ENCODE peak calls at places on chromosomes 3 and 15, in ten cellular contexts. One of them, this sample, is unnamed.

GRCh38 chr15:58532126-58532525 is 100.3 kb downstream of the LIPC start:
- DNase-seq in stomach: no peak
- DNase-seq in right atrium auricular region: no peak
- DNase-seq in tibial nerve: no peak
- DNase-seq in A549: no peak
- DNase-seq in PC-3: no peak
- DNase-seq in fibroblast of lung: no peak
- DNase-seq in ovary: no peak
- DNase-seq in right lobe of liver: no peak
- DNase-seq in AG04450: no peak
- DNase-seq in this sample: no peak

GRCh38 chr15:41825572-41826535 is 2.0 kb upstream of the JMJD7 start:
- DNase-seq in tibial nerve: no peak
- DNase-seq in fibroblast of lung: no peak
- DNase-seq in right atrium auricular region: no peak
- DNase-seq in ovary: no peak
- DNase-seq in AG04450: no peak
- DNase-seq in stomach: no peak
- DNase-seq in PC-3: no peak
- DNase-seq in right lobe of liver: no peak
- DNase-seq in A549: no peak
- DNase-seq in this sample: no peak

GRCh38 chr3:53303957-53304356 is 43.4 kb downstream of the DCP1A start:
- DNase-seq in ovary: no peak
- DNase-seq in fibroblast of lung: no peak
- DNase-seq in right lobe of liver: no peak
- DNase-seq in AG04450: no peak
- DNase-seq in PC-3: no peak
- DNase-seq in stomach: no peak
- DNase-seq in A549: no peak
- DNase-seq in tibial nerve: no peak
- DNase-seq in right atrium auricular region: no peak
- DNase-seq in this sample: peak

GRCh38 chr3:157493627-157494550 is 9.3 kb downstream of the VEPH1 start:
- DNase-seq in PC-3: peak
- DNase-seq in tibial nerve: no peak
- DNase-seq in fibroblast of lung: peak
- DNase-seq in AG04450: no peak
- DNase-seq in ovary: no peak
- DNase-seq in A549: peak
- DNase-seq in right lobe of liver: no peak
- DNase-seq in right atrium auricular region: no peak
- DNase-seq in stomach: no peak
- DNase-seq in this sample: no peak

GRCh38 chr3:156816794-156817741 is 9.1 kb upstream of the LEKR1 start:
- DNase-seq in AG04450: no peak
- DNase-seq in ovary: peak
- DNase-seq in A549: peak
- DNase-seq in right lobe of liver: peak
- DNase-seq in right atrium auricular region: peak
- DNase-seq in tibial nerve: peak
- DNase-seq in fibroblast of lung: peak
- DNase-seq in stomach: peak
- DNase-seq in PC-3: peak
- DNase-seq in this sample: peak

GRCh38 chr3:5197470-5198312 is 10.2 kb downstream of the EDEM1 start:
- DNase-seq in PC-3: peak
- DNase-seq in ovary: no peak
- DNase-seq in stomach: no peak
- DNase-seq in right lobe of liver: no peak
- DNase-seq in A549: no peak
- DNase-seq in AG04450: no peak
- DNase-seq in fibroblast of lung: peak
- DNase-seq in tibial nerve: no peak
- DNase-seq in right atrium auricular region: no peak
- DNase-seq in this sample: no peak

GRCh38 chr3:170697131-170697530 is 111.3 kb upstream of the SLC7A14 start:
- DNase-seq in ovary: no peak
- DNase-seq in right atrium auricular region: no peak
- DNase-seq in AG04450: no peak
- DNase-seq in tibial nerve: no peak
- DNase-seq in right lobe of liver: no peak
- DNase-seq in fibroblast of lung: no peak
- DNase-seq in stomach: no peak
- DNase-seq in PC-3: no peak
- DNase-seq in A549: no peak
- DNase-seq in this sample: no peak

GRCh38 chr3:13650210-13651056 is 101.5 kb downstream of the FBLN2 start:
- DNase-seq in A549: peak
- DNase-seq in AG04450: peak
- DNase-seq in PC-3: peak
- DNase-seq in tibial nerve: peak
- DNase-seq in ovary: peak
- DNase-seq in right atrium auricular region: peak
- DNase-seq in right lobe of liver: peak
- DNase-seq in fibroblast of lung: peak
- DNase-seq in stomach: peak
- DNase-seq in this sample: peak

GRCh38 chr3:45890405-45890804 is 4.1 kb downstream of the CCR9 start:
- DNase-seq in AG04450: no peak
- DNase-seq in fibroblast of lung: no peak
- DNase-seq in right atrium auricular region: no peak
- DNase-seq in stomach: no peak
- DNase-seq in PC-3: peak
- DNase-seq in tibial nerve: no peak
- DNase-seq in A549: peak
- DNase-seq in right lobe of liver: no peak
- DNase-seq in ovary: no peak
- DNase-seq in this sample: no peak

GRCh38 chr3:193704431-193704830 is 111.4 kb downstream of the OPA1 start:
- DNase-seq in right lobe of liver: no peak
- DNase-seq in A549: no peak
- DNase-seq in PC-3: no peak
- DNase-seq in ovary: no peak
- DNase-seq in tibial nerve: no peak
- DNase-seq in fibroblast of lung: no peak
- DNase-seq in AG04450: no peak
- DNase-seq in right atrium auricular region: no peak
- DNase-seq in stomach: no peak
- DNase-seq in this sample: no peak

GRCh38 chr15:58535337-58535736 is 103.5 kb downstream of the LIPC start:
- DNase-seq in PC-3: no peak
- DNase-seq in tibial nerve: no peak
- DNase-seq in right lobe of liver: no peak
- DNase-seq in fibroblast of lung: no peak
- DNase-seq in right atrium auricular region: no peak
- DNase-seq in AG04450: no peak
- DNase-seq in ovary: no peak
- DNase-seq in stomach: no peak
- DNase-seq in A549: no peak
- DNase-seq in this sample: no peak

GRCh38 chr15:98667521-98668179 is 19.3 kb downstream of the IGF1R start:
- DNase-seq in PC-3: no peak
- DNase-seq in right lobe of liver: no peak
- DNase-seq in fibroblast of lung: no peak
- DNase-seq in AG04450: no peak
- DNase-seq in A549: no peak
- DNase-seq in ovary: no peak
- DNase-seq in right atrium auricular region: no peak
- DNase-seq in stomach: no peak
- DNase-seq in tibial nerve: no peak
- DNase-seq in this sample: no peak

GRCh38 chr3:135166266-135166825 is 371.3 kb downstream of the EPHB1 start:
- DNase-seq in right lobe of liver: no peak
- DNase-seq in PC-3: no peak
- DNase-seq in tibial nerve: no peak
- DNase-seq in fibroblast of lung: no peak
- DNase-seq in ovary: no peak
- DNase-seq in A549: no peak
- DNase-seq in stomach: no peak
- DNase-seq in AG04450: no peak
- DNase-seq in right atrium auricular region: no peak
- DNase-seq in this sample: no peak
- TF ChIP-seq CTCF in right lobe of liver: no peak
- TF ChIP-seq CTCF in PC-3: no peak
- TF ChIP-seq CTCF in tibial nerve: no peak
- TF ChIP-seq CTCF in fibroblast of lung: no peak
- TF ChIP-seq CTCF in ovary: no peak
- TF ChIP-seq CTCF in A549: no peak
- TF ChIP-seq CTCF in stomach: no peak
- TF ChIP-seq CTCF in AG04450: no peak
- TF ChIP-seq CTCF in right atrium auricular region: no peak
- TF ChIP-seq CTCF in this sample: no peak

GRCh38 chr15:62756326-62756994 is 286.1 kb upstream of the TPM1 start:
- DNase-seq in stomach: no peak
- DNase-seq in right atrium auricular region: no peak
- DNase-seq in tibial nerve: no peak
- DNase-seq in A549: no peak
- DNase-seq in AG04450: no peak
- DNase-seq in fibroblast of lung: no peak
- DNase-seq in right lobe of liver: no peak
- DNase-seq in ovary: no peak
- DNase-seq in PC-3: no peak
- DNase-seq in this sample: no peak

GRCh38 chr15:62749445-62749844 is 293.1 kb upstream of the TPM1 start:
- DNase-seq in right atrium auricular region: no peak
- DNase-seq in tibial nerve: no peak
- DNase-seq in PC-3: no peak
- DNase-seq in A549: no peak
- DNase-seq in stomach: no peak
- DNase-seq in right lobe of liver: no peak
- DNase-seq in ovary: no peak
- DNase-seq in AG04450: no peak
- DNase-seq in fibroblast of lung: no peak
- DNase-seq in this sample: no peak

GRCh38 chr15:62753518-62754221 is 288.9 kb upstream of the TPM1 start:
- DNase-seq in A549: no peak
- DNase-seq in AG04450: no peak
- DNase-seq in right atrium auricular region: no peak
- DNase-seq in right lobe of liver: no peak
- DNase-seq in PC-3: peak
- DNase-seq in fibroblast of lung: no peak
- DNase-seq in stomach: no peak
- DNase-seq in ovary: no peak
- DNase-seq in tibial nerve: no peak
- DNase-seq in this sample: no peak

GRCh38 chr15:62750471-62750870 is 292.1 kb upstream of the TPM1 start:
- DNase-seq in right atrium auricular region: no peak
- DNase-seq in right lobe of liver: no peak
- DNase-seq in AG04450: no peak
- DNase-seq in ovary: no peak
- DNase-seq in stomach: no peak
- DNase-seq in tibial nerve: no peak
- DNase-seq in PC-3: no peak
- DNase-seq in A549: no peak
- DNase-seq in fibroblast of lung: no peak
- DNase-seq in this sample: no peak

DNA sequence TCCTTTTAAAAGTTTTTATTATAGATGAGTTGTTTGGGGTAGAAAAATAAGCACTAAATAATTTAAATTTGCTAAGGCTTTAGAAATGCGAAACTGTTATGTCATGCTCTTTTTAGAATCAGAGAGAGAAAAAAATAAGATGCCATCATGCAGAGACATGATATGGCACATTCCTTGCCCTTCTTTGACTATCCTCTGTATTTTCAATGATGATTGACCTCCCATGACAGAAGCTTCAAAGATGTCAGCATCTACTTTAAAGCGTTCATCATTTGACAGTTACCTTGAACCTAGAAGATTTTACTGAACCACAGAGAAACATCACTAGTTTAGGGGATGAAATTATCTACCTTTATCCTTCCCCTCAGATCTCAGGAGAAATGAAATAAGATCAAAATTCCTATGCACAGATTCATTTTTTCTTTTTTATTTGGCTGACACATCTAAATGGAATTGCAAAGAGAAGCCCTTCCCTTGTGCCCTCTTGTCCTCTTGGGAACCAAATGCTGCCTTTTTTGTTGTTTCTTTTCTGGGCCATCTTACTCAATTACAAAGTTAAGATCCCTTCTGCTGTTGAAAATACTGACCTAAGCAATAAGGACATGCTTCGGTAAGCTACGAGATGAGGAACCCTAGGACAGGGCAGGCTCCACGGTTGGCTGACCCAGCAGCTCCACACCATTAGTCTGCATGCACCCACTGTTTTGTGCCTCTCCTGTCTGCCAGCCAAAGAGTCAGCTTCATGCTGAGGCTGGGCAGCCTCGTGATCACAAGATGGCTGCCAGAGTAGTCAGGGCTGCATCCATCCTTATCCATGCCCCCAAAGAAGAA is 289.6 kb upstream of the TPM1 start:
- DNase-seq in tibial nerve: no peak
- DNase-seq in AG04450: no peak
- DNase-seq in stomach: no peak
- DNase-seq in A549: no peak
- DNase-seq in PC-3: peak
- DNase-seq in fibroblast of lung: peak
- DNase-seq in right atrium auricular region: no peak
- DNase-seq in ovary: no peak
- DNase-seq in right lobe of liver: no peak
- DNase-seq in this sample: no peak
- H3K27ac ChIP-seq in tibial nerve: no peak
- H3K27ac ChIP-seq in AG04450: no peak
- H3K27ac ChIP-seq in stomach: no peak
- H3K27ac ChIP-seq in A549: peak
- H3K27ac ChIP-seq in PC-3: peak
- H3K27ac ChIP-seq in fibroblast of lung: no peak
- H3K27ac ChIP-seq in right atrium auricular region: no peak
- H3K27ac ChIP-seq in ovary: no peak
- H3K27ac ChIP-seq in right lobe of liver: no peak
- H3K27ac ChIP-seq in this sample: no peak

GRCh38 chr3:48617559-48617958 is 4.0 kb downstream of the TMEM89 start:
- DNase-seq in fibroblast of lung: no peak
- DNase-seq in AG04450: no peak
- DNase-seq in PC-3: no peak
- DNase-seq in A549: no peak
- DNase-seq in ovary: no peak
- DNase-seq in right lobe of liver: no peak
- DNase-seq in right atrium auricular region: no peak
- DNase-seq in stomach: no peak
- DNase-seq in tibial nerve: no peak
- DNase-seq in this sample: no peak
- TF ChIP-seq CTCF in fibroblast of lung: no peak
- TF ChIP-seq CTCF in AG04450: no peak
- TF ChIP-seq CTCF in PC-3: no peak
- TF ChIP-seq CTCF in A549: no peak
- TF ChIP-seq CTCF in ovary: no peak
- TF ChIP-seq CTCF in right lobe of liver: no peak
- TF ChIP-seq CTCF in right atrium auricular region: no peak
- TF ChIP-seq CTCF in stomach: no peak
- TF ChIP-seq CTCF in tibial nerve: no peak
- TF ChIP-seq CTCF in this sample: no peak

DNA sequence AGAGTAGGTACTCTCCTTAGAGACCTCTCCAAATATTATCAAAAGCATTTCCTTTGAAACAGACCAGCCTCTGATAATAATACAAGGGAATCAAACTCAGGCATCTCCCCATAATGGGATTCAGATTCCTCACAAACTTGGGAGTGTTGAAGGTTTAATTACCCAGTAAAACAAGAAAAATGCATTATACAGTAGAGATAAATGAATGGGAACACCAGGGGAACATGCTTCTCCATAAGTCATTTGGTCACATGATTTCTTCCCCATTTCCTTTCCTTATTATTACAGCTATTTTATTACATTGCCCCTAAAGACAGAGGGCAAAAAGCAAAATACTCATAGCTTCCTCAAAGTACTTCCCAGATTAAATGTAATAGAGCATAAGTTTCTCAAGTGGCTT is 325.0 kb upstream of the CDIN1 start:
- DNase-seq in AG04450: no peak
- DNase-seq in tibial nerve: no peak
- DNase-seq in fibroblast of lung: no peak
- DNase-seq in PC-3: no peak
- DNase-seq in right atrium auricular region: no peak
- DNase-seq in stomach: no peak
- DNase-seq in right lobe of liver: no peak
- DNase-seq in ovary: no peak
- DNase-seq in A549: no peak
- DNase-seq in this sample: no peak
- H3K27ac ChIP-seq in AG04450: no peak
- H3K27ac ChIP-seq in tibial nerve: no peak
- H3K27ac ChIP-seq in fibroblast of lung: no peak
- H3K27ac ChIP-seq in PC-3: no peak
- H3K27ac ChIP-seq in right atrium auricular region: no peak
- H3K27ac ChIP-seq in stomach: no peak
- H3K27ac ChIP-seq in right lobe of liver: no peak
- H3K27ac ChIP-seq in ovary: no peak
- H3K27ac ChIP-seq in A549: no peak
- H3K27ac ChIP-seq in this sample: no peak